ENCODE peak calls at places on chromosome 3, in ten cellular contexts. O is fibroblast of lung, H is GM10248, S is endothelial cell, W is coronary artery, G is A549, E is cardiac fibroblast, Q is progenitor cell of endocrine pancreas, L is K562, J is mammary epithelial cell. T is an unnamed sample.

GRCh38 chr3:5016218-5017161 is 37.3 kb downstream of the BHLHE40 start:
- DNase-seq in Q (no peak), O (peak), J (peak), H (peak), E (peak), S (no peak), W (no peak), G (peak), L (peak), T (peak)

GRCh38 chr3:64094713-64095079 is 71.4 kb upstream of the PSMD6 start:
- DNase-seq in O (no peak), E (no peak), G (no peak), S (no peak), Q (no peak), L (no peak), J (no peak), W (no peak), H (no peak), T (no peak)

GRCh38 chr3:141266797-141267555 is 35.4 kb downstream of the PXYLP1 start:
- DNase-seq in L (no peak), H (peak), E (no peak), Q (no peak), G (no peak), W (peak), J (no peak), S (no peak), O (no peak), T (no peak)

GRCh38 chr3:93973160-93974126 is at the start of gene PROS1:
- DNase-seq in L (peak), G (peak), Q (peak), H (peak), S (peak), W (peak), J (peak), E (peak), O (peak), T (peak)

GRCh38 chr3:194275231-194275671 is 75.9 kb downstream of the CPN2 start:
- DNase-seq in E (peak), W (peak), J (no peak), L (no peak), Q (no peak), S (no peak), H (peak), G (peak), O (no peak), T (peak)

GRCh38 chr3:149145926-149146325 is 16.5 kb downstream of the HPS3 start:
- DNase-seq in J (no peak), E (no peak), S (no peak), H (peak), Q (no peak), O (no peak), L (no peak), G (no peak), W (no peak), T (no peak)

GRCh38 chr3:43286115-43286885 is at the start of gene SNRK:
- DNase-seq in S (peak), W (peak), E (peak), G (peak), H (peak), O (peak), Q (peak), L (peak), J (peak), T (peak)

GRCh38 chr3:75035146-75035545 is 420.7 kb upstream of the CNTN3 start:
- DNase-seq in J (no peak), O (no peak), E (no peak), L (no peak), H (no peak), S (no peak), Q (no peak), G (no peak), W (no peak), T (no peak)

GRCh38 chr3:8552223-8552762 is 50.7 kb downstream of the LMCD1 start:
- DNase-seq in E (no peak), W (no peak), G (no peak), O (no peak), Q (no peak), H (no peak), J (no peak), S (no peak), L (no peak), T (no peak)

GRCh38 chr3:49217688-49218470 is 46.5 kb downstream of the KLHDC8B start:
- DNase-seq in G (no peak), O (peak), S (no peak), E (peak), J (no peak), W (no peak), H (no peak), Q (no peak), L (no peak), T (no peak)

GRCh38 chr3:10602769-10603768 is 97.7 kb upstream of the ATP2B2 start:
- DNase-seq in Q (no peak), L (no peak), O (no peak), E (no peak), J (no peak), H (peak), W (no peak), S (no peak), G (no peak), T (no peak)

GRCh38 chr3:73618461-73618860 is 6.3 kb downstream of the PDZRN3 start:
- DNase-seq in G (no peak), E (no peak), L (no peak), H (no peak), O (peak), W (no peak), Q (no peak), S (no peak), J (no peak), T (no peak)

GRCh38 chr3:192275741-192276355 is 451.5 kb downstream of the FGF12 start:
- DNase-seq in L (no peak), S (no peak), H (no peak), O (peak), G (no peak), Q (no peak), J (no peak), E (peak), W (no peak), T (peak)

GRCh38 chr3:13708871-13709595 is 160.1 kb downstream of the FBLN2 start:
- DNase-seq in Q (peak), E (no peak), L (no peak), O (no peak), S (peak), G (no peak), J (no peak), H (no peak), W (peak), T (no peak)

GRCh38 chr3:16881896-16882645 is 2.7 kb upstream of the PLCL2 start:
- DNase-seq in O (no peak), L (no peak), E (no peak), G (no peak), W (no peak), J (no peak), Q (no peak), H (no peak), S (no peak), T (no peak)

GRCh38 chr3:41094351-41094750 is 105.0 kb upstream of the CTNNB1 start:
- DNase-seq in G (no peak), W (no peak), S (no peak), J (no peak), E (no peak), Q (no peak), L (no peak), O (no peak), H (no peak), T (no peak)

GRCh38 chr3:65144791-65145355 is 457.1 kb upstream of the ADAMTS9 start:
- DNase-seq in L (no peak), W (no peak), H (no peak), J (peak), Q (no peak), G (no peak), E (no peak), S (no peak), O (peak), T (no peak)

GRCh38 chr3:107370902-107371301 is 6.3 kb upstream of the CCDC54 start:
- DNase-seq in E (no peak), H (no peak), G (peak), J (no peak), W (no peak), Q (no peak), L (no peak), O (no peak), S (no peak), T (no peak)

GRCh38 chr3:188431553-188431952 is 277.6 kb downstream of the LPP start:
- DNase-seq in E (peak), H (no peak), G (no peak), W (no peak), Q (no peak), L (no peak), S (no peak), J (peak), O (peak), T (peak)

GRCh38 chr3:33364531-33365128 is 75.6 kb downstream of the UBP1 start:
- DNase-seq in Q (no peak), S (no peak), O (peak), W (no peak), J (no peak), H (no peak), G (no peak), L (no peak), E (no peak), T (no peak)

GRCh38 chr3:113532698-113533533 is 561 bp downstream of the SIDT1 start:
- DNase-seq in J (no peak), S (peak), G (peak), L (no peak), O (peak), W (no peak), E (peak), Q (peak), H (peak), T (no peak)

GRCh38 chr3:194736277-194736895 is 50.7 kb downstream of the FAM43A start:
- DNase-seq in Q (no peak), L (no peak), S (no peak), H (no peak), O (no peak), G (no peak), J (no peak), E (no peak), W (no peak), T (no peak)

GRCh38 chr3:67083277-67083676 is 85.2 kb downstream of the KBTBD8 start:
- DNase-seq in H (no peak), J (peak), E (peak), O (peak), Q (no peak), L (no peak), S (no peak), G (no peak), W (no peak), T (no peak)

GRCh38 chr3:9869955-9870354 is 10.1 kb downstream of the CIDEC start:
- DNase-seq in J (no peak), G (no peak), L (no peak), H (no peak), W (no peak), Q (no peak), S (no peak), E (no peak), O (no peak), T (no peak)

GRCh38 chr3:171620825-171621434 is 160.7 kb upstream of the TNIK start:
- DNase-seq in Q (no peak), H (no peak), S (no peak), O (peak), W (no peak), J (peak), L (no peak), E (peak), G (no peak), T (no peak)

GRCh38 chr3:45087155-45087554 is 59.0 kb downstream of the CDCP1 start:
- DNase-seq in L (no peak), O (no peak), W (no peak), J (no peak), G (no peak), Q (no peak), E (peak), S (no peak), H (no peak), T (no peak)

GRCh38 chr3:117303446-117303845 is 593.9 kb downstream of the TUSC7 start:
- DNase-seq in S (no peak), E (no peak), O (peak), W (no peak), G (no peak), L (no peak), Q (no peak), J (no peak), H (no peak), T (no peak)

GRCh38 chr3:174325834-174326705 is 533.1 kb upstream of the NAALADL2 start:
- DNase-seq in E (peak), L (no peak), S (no peak), H (no peak), J (no peak), W (no peak), Q (no peak), G (no peak), O (peak), T (no peak)

GRCh38 chr3:124246949-124247348 is 255.0 kb upstream of the ROPN1 start:
- DNase-seq in G (peak), S (no peak), H (peak), J (no peak), L (peak), O (peak), E (peak), W (no peak), Q (no peak), T (peak)

GRCh38 chr3:10550705-10551104 is 45.3 kb upstream of the ATP2B2 start:
- DNase-seq in G (no peak), H (no peak), E (no peak), O (peak), S (no peak), L (no peak), J (no peak), W (peak), Q (no peak), T (no peak)

GRCh38 chr3:24387493-24387892 is 107.2 kb downstream of the THRB start:
- DNase-seq in J (peak), O (peak), L (no peak), S (no peak), G (no peak), E (peak), W (no peak), H (no peak), Q (no peak), T (no peak)

GRCh38 chr3:49930922-49931321 is 1.3 kb upstream of the MON1A start:
- DNase-seq in W (no peak), H (no peak), G (no peak), E (no peak), Q (no peak), S (peak), L (peak), J (no peak), O (no peak), T (peak)

GRCh38 chr3:119295816-119296484 is 1.8 kb downstream of the ARHGAP31 start:
- DNase-seq in L (no peak), O (peak), H (no peak), E (peak), Q (no peak), S (no peak), W (no peak), G (no peak), J (peak), T (no peak)

GRCh38 chr3:55488398-55489055 is 1.4 kb upstream of the WNT5A start:
- DNase-seq in W (no peak), S (peak), G (peak), Q (no peak), H (peak), O (peak), E (peak), J (peak), L (peak), T (peak)

GRCh38 chr3:34584971-34585370 is 786.5 kb downstream of the PDCD6IP start:
- DNase-seq in H (no peak), Q (no peak), S (no peak), E (no peak), O (no peak), L (no peak), G (no peak), W (no peak), J (no peak), T (no peak)

DNA sequence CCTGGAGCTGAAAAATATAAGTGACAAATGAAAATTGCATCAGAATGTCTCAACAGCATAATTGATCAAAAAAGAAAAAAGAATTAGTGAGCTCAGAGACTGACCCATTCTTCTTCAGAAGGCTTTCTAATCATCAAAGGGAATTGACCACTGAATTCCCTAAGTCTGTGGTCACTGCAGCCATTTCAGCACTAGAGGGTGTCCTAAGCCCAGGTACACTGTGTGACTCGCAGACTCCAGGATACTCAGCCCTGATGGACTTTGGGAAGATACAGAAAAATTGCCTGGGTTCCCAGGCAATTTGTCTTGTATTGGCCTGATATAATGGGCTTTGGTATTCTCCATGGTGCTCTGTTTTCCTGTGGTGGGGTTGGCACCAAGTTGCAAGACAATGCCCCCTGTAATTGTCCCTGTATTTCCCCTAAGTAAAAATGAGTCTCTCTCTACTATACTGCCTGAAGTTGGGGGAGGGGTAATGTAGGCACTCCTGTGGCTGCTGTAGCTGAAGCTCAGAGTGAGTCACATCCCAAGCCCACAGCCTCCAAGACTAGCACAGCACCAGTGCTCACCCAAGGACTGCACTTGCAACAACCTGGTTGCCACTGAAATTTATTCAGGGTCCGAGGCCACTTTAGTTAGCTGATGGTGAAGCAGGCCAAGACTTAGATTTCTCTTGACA is 256.0 kb upstream of the STAC start:
- DNase-seq in O (peak), G (peak), W (no peak), Q (peak), H (no peak), J (peak), E (peak), S (peak), L (no peak), T (peak)
- TF ChIP-seq CTCF in O (no peak), G (peak), W (no peak), Q (peak), H (no peak), J (peak), E (peak), S (peak), L (no peak), T (peak)

GRCh38 chr3:62556121-62556520 is 182.8 kb upstream of the FEZF2 start:
- DNase-seq in S (no peak), J (no peak), L (no peak), G (no peak), O (no peak), Q (no peak), E (no peak), W (no peak), H (no peak), T (no peak)

GRCh38 chr3:62551556-62551955 is 178.2 kb upstream of the FEZF2 start:
- DNase-seq in L (no peak), G (no peak), W (no peak), E (no peak), J (no peak), H (no peak), O (no peak), Q (no peak), S (no peak), T (no peak)

GRCh38 chr3:62553811-62554210 is 180.5 kb upstream of the FEZF2 start:
- DNase-seq in J (no peak), S (no peak), L (no peak), W (no peak), H (no peak), E (no peak), O (peak), G (no peak), Q (no peak), T (no peak)

GRCh38 chr3:62557450-62557849 is 184.1 kb upstream of the FEZF2 start:
- DNase-seq in Q (no peak), O (no peak), G (no peak), W (no peak), L (no peak), H (no peak), J (no peak), S (no peak), E (no peak), T (no peak)

GRCh38 chr3:62554264-62554799 is 181.0 kb upstream of the FEZF2 start:
- DNase-seq in J (no peak), L (peak), G (peak), S (peak), H (no peak), O (no peak), E (peak), Q (no peak), W (no peak), T (peak)
- TF ChIP-seq CTCF in J (peak), L (no peak), G (no peak), S (peak), H (no peak), O (peak), E (peak), Q (peak), W (no peak), T (peak)

GRCh38 chr3:138834359-138835176 is at the start of gene PIK3CB:
- DNase-seq in O (peak), S (peak), L (peak), J (peak), W (peak), H (peak), E (peak), Q (peak), G (peak), T (peak)
- TF ChIP-seq CTCF in O (peak), S (no peak), L (peak), J (peak), W (no peak), H (no peak), E (peak), Q (peak), G (peak), T (no peak)

GRCh38 chr3:104635872-104636580 is 730.7 kb upstream of the ALCAM start:
- DNase-seq in G (no peak), H (no peak), O (no peak), L (no peak), S (no peak), J (no peak), Q (no peak), E (no peak), W (no peak), T (no peak)
- TF ChIP-seq CTCF in G (no peak), H (no peak), O (no peak), L (no peak), S (no peak), J (no peak), Q (no peak), E (peak), W (no peak), T (no peak)

GRCh38 chr3:150607267-150608065 is 4.3 kb downstream of the SELENOT start:
- DNase-seq in E (no peak), Q (no peak), G (no peak), L (no peak), J (no peak), S (no peak), W (no peak), O (no peak), H (no peak), T (no peak)
- TF ChIP-seq CTCF in E (no peak), Q (no peak), G (no peak), L (no peak), J (no peak), S (no peak), W (no peak), O (no peak), H (no peak), T (no peak)

DNA sequence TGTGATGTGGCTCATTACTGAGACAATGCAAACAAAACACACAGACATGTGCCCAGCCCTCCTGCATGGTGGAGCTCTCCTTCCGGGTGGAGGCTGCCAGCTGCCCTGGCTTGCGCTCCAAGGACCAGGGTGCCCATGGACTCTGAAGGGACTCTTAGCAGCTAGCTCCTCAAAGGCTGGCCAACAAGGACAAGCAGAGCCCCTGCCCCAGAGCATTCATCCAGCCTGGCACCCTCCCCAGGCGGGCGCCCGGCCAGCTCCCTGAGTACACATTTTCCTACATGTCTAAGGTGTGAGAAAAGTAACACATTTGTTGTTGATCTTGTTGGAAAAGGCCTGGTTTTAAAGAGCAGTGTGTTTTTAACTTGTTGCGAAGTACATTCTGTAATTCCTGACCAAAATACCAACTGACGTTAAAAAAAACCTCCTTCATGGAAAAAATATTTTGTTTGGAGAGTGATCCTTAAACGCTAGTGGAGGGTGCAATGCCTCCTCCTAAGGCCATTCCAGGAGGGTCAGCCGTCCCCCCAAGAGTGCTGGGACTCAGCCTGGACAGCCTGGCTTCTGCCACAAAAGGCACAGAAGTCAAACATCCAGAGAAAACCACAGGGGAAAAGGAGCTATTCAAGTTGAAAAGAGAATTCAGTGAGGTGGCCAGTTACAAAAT is 86.9 kb downstream of the KLF15 start:
- DNase-seq in O (peak), H (no peak), G (no peak), S (no peak), W (peak), E (peak), Q (no peak), L (no peak), J (no peak), T (peak)
- TF ChIP-seq CTCF in O (no peak), H (no peak), G (no peak), S (no peak), W (no peak), E (no peak), Q (no peak), L (no peak), J (no peak), T (no peak)

T was measured in MCF 10A.